ENCODE peak calls at places on chromosomes 1 and 21, in four cellular contexts. One of them, this sample, is unnamed.

GRCh38 chr1:22256213-22256512 is 113.3 kb upstream of the WNT4 start:
- DNase-seq in endothelial cell of umbilical vein: no peak
- DNase-seq in uterus: no peak
- DNase-seq in cardiac muscle cell: no peak
- DNase-seq in this sample: no peak

GRCh38 chr1:200409203-200409760 is 554 bp downstream of the ZNF281 start:
- DNase-seq in cardiac muscle cell: peak; percentile 37
- DNase-seq in uterus: peak; percentile 24
- DNase-seq in endothelial cell of umbilical vein: peak; percentile 59
- DNase-seq in this sample: peak; percentile 11

GRCh38 chr1:167654975-167655575 is 25.0 kb downstream of the RCSD1 start:
- DNase-seq in cardiac muscle cell: no peak
- DNase-seq in endothelial cell of umbilical vein: peak; percentile 89
- DNase-seq in uterus: no peak
- DNase-seq in this sample: no peak

GRCh38 chr1:223820976-223821375 is 24.8 kb downstream of the TP53BP2 start:
- DNase-seq in endothelial cell of umbilical vein: no peak
- DNase-seq in uterus: no peak
- DNase-seq in cardiac muscle cell: no peak
- DNase-seq in this sample: no peak

GRCh38 chr1:8571200-8571984 is 246.0 kb downstream of the RERE start:
- DNase-seq in uterus: no peak
- DNase-seq in endothelial cell of umbilical vein: peak; percentile 94
- DNase-seq in cardiac muscle cell: peak; percentile 45
- DNase-seq in this sample: peak; percentile 71

GRCh38 chr1:27300341-27301051 is 21.5 kb upstream of the TMEM222 start:
- DNase-seq in cardiac muscle cell: peak; percentile 87
- DNase-seq in uterus: peak; percentile 92
- DNase-seq in endothelial cell of umbilical vein: peak; percentile 89
- DNase-seq in this sample: peak; percentile 92

GRCh38 chr1:20634594-20635084 is 1.4 kb downstream of the PINK1 start:
- DNase-seq in uterus: no peak
- DNase-seq in cardiac muscle cell: peak; percentile 60
- DNase-seq in endothelial cell of umbilical vein: no peak
- DNase-seq in this sample: peak; percentile 77

GRCh38 chr21:41152149-41152548 is 15.8 kb upstream of the BACE2 start:
- DNase-seq in cardiac muscle cell: no peak
- DNase-seq in endothelial cell of umbilical vein: no peak
- DNase-seq in uterus: no peak
- DNase-seq in this sample: no peak

GRCh38 chr1:171137580-171137979 is 46.9 kb downstream of the FMO3 start:
- DNase-seq in cardiac muscle cell: no peak
- DNase-seq in uterus: no peak
- DNase-seq in endothelial cell of umbilical vein: no peak
- DNase-seq in this sample: no peak

DNA sequence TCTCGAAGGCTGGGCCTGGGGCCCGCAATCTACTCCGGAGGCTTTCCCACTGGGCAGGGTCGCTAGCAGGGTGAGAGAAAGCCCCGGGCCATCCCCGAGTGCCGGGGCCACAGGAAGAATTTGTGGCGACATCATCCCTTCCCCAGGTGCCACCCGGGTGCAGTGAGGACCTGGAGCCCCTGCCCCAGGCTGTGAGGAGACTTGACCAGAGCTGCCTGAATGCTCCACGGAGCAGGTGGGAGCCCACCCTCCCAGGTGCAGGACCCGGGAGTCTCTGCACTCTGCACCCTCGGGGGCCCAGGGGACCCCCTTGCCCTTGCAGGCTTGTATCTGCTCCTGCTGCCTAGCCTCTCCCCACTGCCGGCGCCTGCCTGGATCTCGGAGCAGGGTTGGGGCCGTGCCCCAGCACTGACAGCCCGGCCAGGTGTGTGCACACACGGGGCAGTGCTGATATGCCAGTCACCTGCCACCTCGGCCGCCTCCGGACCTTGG is 67.5 kb upstream of the RGS7 start:
- DNase-seq in cardiac muscle cell: no peak
- DNase-seq in uterus: no peak
- DNase-seq in endothelial cell of umbilical vein: no peak
- DNase-seq in this sample: no peak
- H3K4me3 ChIP-seq in cardiac muscle cell: peak overlapping the region; percentile 54
- H3K4me3 ChIP-seq in uterus: no peak overlapping the region
- H3K4me3 ChIP-seq in endothelial cell of umbilical vein: peak overlapping the region; percentile 59
- H3K4me3 ChIP-seq in this sample: peak overlapping the region; percentile 40

GRCh38 chr21:37000381-37000780 is 6.1 kb upstream of the RIPPLY3 start:
- DNase-seq in cardiac muscle cell: no peak
- DNase-seq in uterus: no peak
- DNase-seq in endothelial cell of umbilical vein: no peak
- DNase-seq in this sample: no peak
- TF ChIP-seq CTCF in cardiac muscle cell: no peak
- TF ChIP-seq CTCF in uterus: no peak
- TF ChIP-seq CTCF in endothelial cell of umbilical vein: no peak
- TF ChIP-seq CTCF in this sample: peak; percentile 14

DNA sequence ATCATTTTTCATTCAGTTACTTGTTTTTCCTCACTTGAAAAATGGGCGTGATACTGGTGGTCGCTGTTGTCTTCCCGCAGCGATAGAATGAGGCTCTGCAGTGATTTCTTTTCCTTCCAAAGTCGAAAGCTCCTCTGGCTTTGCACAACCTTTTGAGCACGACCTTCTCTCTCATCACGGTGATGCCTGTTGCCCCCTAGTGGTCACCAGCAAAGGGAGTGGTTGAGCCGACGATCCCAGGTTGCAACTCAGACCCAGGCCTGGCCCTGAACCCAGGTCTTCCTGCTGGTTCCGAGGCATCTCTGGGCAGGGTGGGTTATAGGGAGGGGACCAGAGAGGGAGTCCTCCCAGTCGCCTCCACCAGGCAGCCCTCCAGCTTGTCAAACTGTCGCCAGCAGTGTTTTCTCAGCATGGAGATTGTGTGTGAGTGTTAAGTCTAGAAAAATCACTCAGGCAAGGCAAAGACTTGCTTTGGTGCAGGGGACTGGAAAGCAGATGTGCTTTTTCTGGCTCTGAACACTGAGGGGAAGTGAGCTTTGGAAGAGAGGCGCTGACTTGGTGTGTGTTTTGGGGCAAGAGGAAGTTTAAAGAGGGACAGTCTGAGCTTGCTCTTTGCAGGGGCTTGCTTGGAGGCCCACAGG is 285.3 kb downstream of the CAMTA1 start:
- DNase-seq in uterus: peak; percentile 60
- DNase-seq in endothelial cell of umbilical vein: peak; percentile 69
- DNase-seq in cardiac muscle cell: peak; percentile 83
- DNase-seq in this sample: peak; percentile 71
- H3K4me3 ChIP-seq in uterus: peak overlapping the region; percentile 13
- H3K4me3 ChIP-seq in endothelial cell of umbilical vein: peak overlapping the region; percentile 16
- H3K4me3 ChIP-seq in cardiac muscle cell: peak overlapping the region; percentile 8
- H3K4me3 ChIP-seq in this sample: no peak overlapping the region

GRCh38 chr21:46551636-46552241 is 53.1 kb downstream of the S100B start:
- DNase-seq in endothelial cell of umbilical vein: no peak
- DNase-seq in cardiac muscle cell: no peak
- DNase-seq in uterus: no peak
- DNase-seq in this sample: no peak
- TF ChIP-seq CTCF in endothelial cell of umbilical vein: no peak
- TF ChIP-seq CTCF in cardiac muscle cell: no peak
- TF ChIP-seq CTCF in uterus: no peak
- TF ChIP-seq CTCF in this sample: no peak

GRCh38 chr1:205042911-205043806 is at the start of gene CNTN2:
- DNase-seq in endothelial cell of umbilical vein: no peak
- DNase-seq in uterus: no peak
- DNase-seq in cardiac muscle cell: peak; percentile 39
- DNase-seq in this sample: no peak
- H3K4me3 ChIP-seq in endothelial cell of umbilical vein: no peak within 1 kb of the TSS
- H3K4me3 ChIP-seq in uterus: no peak within 1 kb of the TSS
- H3K4me3 ChIP-seq in cardiac muscle cell: no peak within 1 kb of the TSS
- H3K4me3 ChIP-seq in this sample: no peak within 1 kb of the TSS

DNA sequence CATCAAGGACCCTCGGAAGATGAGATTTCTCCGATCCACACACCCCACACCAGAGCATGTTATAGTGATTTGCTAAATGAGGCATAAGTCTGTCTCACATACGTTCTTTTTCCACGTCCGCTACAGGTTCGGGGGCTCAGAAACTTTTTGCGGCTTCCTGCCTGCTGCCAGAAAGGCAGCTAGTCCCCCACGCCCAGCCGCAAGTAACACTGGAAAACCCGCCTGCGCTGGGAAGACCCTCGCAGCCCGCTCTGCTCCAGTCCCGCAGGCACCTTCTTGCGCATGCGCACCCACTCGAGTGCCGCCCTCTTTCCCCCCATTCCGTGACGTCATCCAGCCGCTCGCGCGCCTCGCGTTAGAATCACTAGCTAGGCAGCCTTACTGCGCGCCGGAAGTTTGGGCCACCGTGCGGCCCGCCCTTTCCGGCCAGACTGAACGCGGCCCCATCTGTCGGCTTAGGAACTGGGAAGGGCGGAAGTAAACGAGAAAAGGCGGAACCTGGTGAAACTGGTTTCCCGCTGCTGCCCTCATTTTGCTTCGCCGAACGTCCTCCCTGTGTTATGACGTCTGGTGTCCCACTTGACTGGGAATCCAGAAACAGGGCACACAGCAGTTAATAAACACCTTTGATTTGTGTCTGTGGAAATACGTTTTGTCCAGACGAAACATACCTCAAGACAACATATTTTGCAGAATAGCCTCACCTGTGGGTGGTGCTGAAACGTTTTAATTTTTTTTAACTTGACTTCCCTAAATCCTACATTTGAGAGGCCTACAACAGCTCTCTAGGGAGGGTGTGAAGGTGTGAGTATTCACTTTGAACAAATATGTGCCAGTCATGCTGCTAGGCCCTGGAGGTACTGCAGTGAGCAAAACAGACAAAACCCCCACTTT is at the start of gene C1orf74:
- DNase-seq in cardiac muscle cell: peak; percentile 99
- DNase-seq in endothelial cell of umbilical vein: peak; percentile 99
- DNase-seq in uterus: peak; percentile 99
- DNase-seq in this sample: peak; percentile 99
- TF ChIP-seq CTCF in cardiac muscle cell: no peak
- TF ChIP-seq CTCF in endothelial cell of umbilical vein: no peak
- TF ChIP-seq CTCF in uterus: no peak
- TF ChIP-seq CTCF in this sample: no peak

DNA sequence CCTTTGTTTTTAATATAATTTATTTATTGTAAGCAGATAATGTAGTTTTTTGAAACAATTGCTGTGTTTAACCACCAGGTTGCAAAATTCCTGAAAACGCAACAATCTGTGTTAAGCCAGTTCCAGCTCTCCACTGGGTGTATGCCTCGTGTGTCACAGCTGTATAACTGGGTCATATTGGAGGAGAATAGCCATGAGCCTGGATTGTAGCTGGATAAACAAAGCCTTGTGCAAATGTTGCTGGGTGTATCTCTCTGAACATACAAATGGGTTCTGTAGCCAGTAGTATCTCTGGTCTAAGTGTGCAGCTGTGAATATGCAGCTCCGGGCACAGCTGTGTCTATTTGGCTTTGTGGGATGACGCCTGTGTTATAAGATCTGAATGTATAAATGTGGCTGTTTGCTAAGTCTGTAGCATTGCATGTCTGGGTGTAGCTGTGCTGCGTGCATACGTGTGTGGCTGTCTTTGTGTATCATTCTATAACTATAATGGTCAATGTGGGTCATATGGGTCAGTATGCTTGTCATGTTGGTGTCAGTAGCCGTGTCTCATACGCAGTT is 2.7 kb downstream of the TCEA3 start:
- DNase-seq in cardiac muscle cell: no peak
- DNase-seq in uterus: no peak
- DNase-seq in endothelial cell of umbilical vein: no peak
- DNase-seq in this sample: no peak
- H3K4me3 ChIP-seq in cardiac muscle cell: peak overlapping the region; percentile 2
- H3K4me3 ChIP-seq in uterus: no peak overlapping the region
- H3K4me3 ChIP-seq in endothelial cell of umbilical vein: no peak overlapping the region
- H3K4me3 ChIP-seq in this sample: no peak overlapping the region

GRCh38 chr21:34517491-34518245 is 5.7 kb upstream of the KCNE1 start:
- DNase-seq in cardiac muscle cell: peak; percentile 34
- DNase-seq in uterus: no peak
- DNase-seq in endothelial cell of umbilical vein: peak; percentile 22
- DNase-seq in this sample: no peak
- TF ChIP-seq CTCF in cardiac muscle cell: peak; percentile 19
- TF ChIP-seq CTCF in uterus: no peak
- TF ChIP-seq CTCF in endothelial cell of umbilical vein: peak; percentile 14
- TF ChIP-seq CTCF in this sample: peak; percentile 24

GRCh38 chr21:37006243-37006520 is 320 bp upstream of the RIPPLY3 start:
- DNase-seq in endothelial cell of umbilical vein: no peak
- DNase-seq in uterus: no peak
- DNase-seq in cardiac muscle cell: no peak
- DNase-seq in this sample: no peak

GRCh38 chr21:37009740-37010341 is 3.3 kb downstream of the RIPPLY3 start:
- DNase-seq in endothelial cell of umbilical vein: peak; percentile 90
- DNase-seq in uterus: peak; percentile 78
- DNase-seq in cardiac muscle cell: peak; percentile 90
- DNase-seq in this sample: peak; percentile 94

GRCh38 chr21:37006521-37007291 is at the start of gene RIPPLY3:
- DNase-seq in endothelial cell of umbilical vein: no peak
- DNase-seq in uterus: no peak
- DNase-seq in cardiac muscle cell: peak; percentile 37
- DNase-seq in this sample: peak; percentile 65

GRCh38 chr21:37008705-37009104 is 2.2 kb downstream of the RIPPLY3 start:
- DNase-seq in endothelial cell of umbilical vein: no peak
- DNase-seq in cardiac muscle cell: no peak
- DNase-seq in uterus: no peak
- DNase-seq in this sample: peak; percentile 16

DNA sequence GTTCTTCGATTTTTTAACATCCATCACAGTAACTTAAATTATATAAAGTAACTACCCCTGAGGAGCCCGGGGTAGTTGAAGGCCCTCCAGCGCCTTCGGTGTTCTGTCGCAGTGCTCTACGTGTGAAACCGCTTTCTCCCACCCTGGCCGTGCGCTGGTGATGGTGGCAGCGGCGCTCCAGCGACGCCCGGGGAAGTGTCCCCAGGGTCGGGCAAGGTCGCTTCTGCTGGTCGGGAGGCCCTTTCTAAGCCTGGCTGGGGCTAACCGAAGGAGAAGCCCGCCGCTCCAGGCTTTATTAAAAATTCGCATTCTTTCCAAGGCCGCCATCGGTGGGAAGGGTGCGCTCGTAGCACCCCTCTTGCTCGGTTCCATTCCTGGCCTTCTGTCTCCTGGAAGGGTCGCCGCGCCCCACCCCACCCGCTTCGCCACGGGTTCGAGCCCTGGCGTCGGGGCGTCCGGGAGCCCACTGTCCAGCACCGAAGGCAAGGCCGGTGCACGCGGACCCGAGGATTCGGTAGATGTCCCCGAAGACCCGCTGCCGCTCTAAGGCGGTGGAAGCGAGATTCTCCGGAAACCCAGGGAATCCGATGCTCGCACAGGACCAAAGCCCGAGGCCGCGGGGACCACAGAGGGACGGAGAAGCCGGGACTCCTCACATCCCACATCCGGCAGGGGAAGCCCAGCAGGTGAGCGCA is 807 bp upstream of the RIPPLY3 start:
- DNase-seq in uterus: no peak
- DNase-seq in endothelial cell of umbilical vein: no peak
- DNase-seq in cardiac muscle cell: no peak
- DNase-seq in this sample: no peak
- H3K4me3 ChIP-seq in uterus: no peak overlapping the region
- H3K4me3 ChIP-seq in endothelial cell of umbilical vein: peak overlapping the region; percentile 23
- H3K4me3 ChIP-seq in cardiac muscle cell: peak overlapping the region; percentile 47
- H3K4me3 ChIP-seq in this sample: peak overlapping the region; percentile 66

This sample was measured in A673.